ENCODE peak calls at places on chromosomes 16 and 17, in six cellular contexts. L, S, G, M, W and D are unnamed samples.

GRCh38 chr17:83110755-83111154 is 31.3 kb downstream of the METRNL start:
- DNase-seq in W (no peak), M (no peak), G (no peak), S (no peak), L (no peak), D (no peak)

GRCh38 chr16:17026600-17027242 is 444.0 kb downstream of the XYLT1 start:
- DNase-seq in L (no peak), W (no peak), S (peak), M (peak), G (peak), D (no peak)

GRCh38 chr16:89697616-89698331 is 3.7 kb downstream of the SPATA2L start:
- DNase-seq in W (no peak), M (no peak), S (no peak), G (no peak), L (no peak), D (no peak)

GRCh38 chr16:86249631-86250030 is 260.7 kb upstream of the FOXF1 start:
- DNase-seq in M (no peak), G (no peak), W (no peak), L (no peak), S (no peak), D (no peak)

GRCh38 chr16:19559242-19559910 is 3.9 kb downstream of the VPS35L start:
- DNase-seq in L (peak), W (peak), G (no peak), S (peak), M (no peak), D (no peak)

GRCh38 chr17:19023209-19023999 is 18.8 kb upstream of the FAM83G start:
- DNase-seq in M (no peak), L (no peak), G (no peak), W (no peak), S (no peak), D (no peak)

GRCh38 chr16:57498031-57498430 is 11.7 kb upstream of the DOK4 start:
- DNase-seq in M (no peak), W (no peak), G (no peak), S (no peak), L (no peak), D (no peak)

GRCh38 chr16:2473425-2473926 is 1.5 kb upstream of the TBC1D24 start:
- DNase-seq in L (peak), G (no peak), W (no peak), M (no peak), S (peak), D (no peak)

GRCh38 chr16:66924527-66925321 is 611 bp downstream of the RRAD start:
- DNase-seq in M (peak), G (no peak), L (peak), S (peak), W (peak), D (peak)

GRCh38 chr16:622920-623280 is 7.9 kb upstream of the WFIKKN1 start:
- DNase-seq in S (no peak), G (no peak), M (no peak), W (no peak), L (no peak), D (no peak)

GRCh38 chr17:7982666-7983065 is 19.7 kb upstream of the GUCY2D start:
- DNase-seq in G (no peak), W (no peak), S (no peak), L (no peak), M (no peak), D (no peak)

GRCh38 chr16:31700530-31701388 is 172.8 kb upstream of the ZNF267 start:
- DNase-seq in M (peak), S (peak), W (peak), L (no peak), G (peak), D (peak)